ENCODE peak calls at places on chromosomes 3 and 15, in five cellular contexts. I is esophagus squamous epithelium, D is heart left ventricle, M is lower lobe of right lung, P is GM12865. E is an unnamed sample.

GRCh38 chr3:125512135-125512920 is 7.7 kb downstream of the SNX4 start:
- DNase-seq in M (no peak), D (no peak), I (no peak), P (peak), E (no peak)

GRCh38 chr15:85763557-85764303 is 31.0 kb downstream of the KLHL25 start:
- DNase-seq in P (no peak), D (no peak), M (no peak), I (no peak), E (no peak)

GRCh38 chr3:46913644-46914043 is 36.1 kb downstream of the PTH1R start:
- DNase-seq in M (no peak), I (no peak), D (no peak), P (no peak), E (no peak)

GRCh38 chr3:183410280-183410679 is 18.1 kb downstream of the MCF2L2 start:
- DNase-seq in I (no peak), D (no peak), M (no peak), P (no peak), E (no peak)

GRCh38 chr3:46865034-46865507 is 1.8 kb upstream of the MYL3 start:
- DNase-seq in D (peak), I (no peak), P (no peak), M (peak), E (no peak)

GRCh38 chr3:39052613-39053012 is 797 bp downstream of the WDR48 start:
- DNase-seq in M (no peak), P (no peak), I (no peak), D (no peak), E (no peak)

GRCh38 chr3:30518201-30518864 is 88.1 kb upstream of the TGFBR2 start:
- DNase-seq in D (peak), P (no peak), M (no peak), I (no peak), E (no peak)

GRCh38 chr15:93566777-93567176 is 477.8 kb upstream of the RGMA start:
- DNase-seq in I (no peak), D (no peak), P (no peak), M (no peak), E (no peak)

GRCh38 chr3:72448858-72449257 is 399.4 kb downstream of the SHQ1 start:
- DNase-seq in M (no peak), P (no peak), D (no peak), I (no peak), E (no peak)

GRCh38 chr15:68380456-68380855 is 51.5 kb downstream of the ITGA11 start:
- DNase-seq in M (no peak), P (no peak), I (no peak), D (no peak), E (no peak)

GRCh38 chr15:36579792-36580431 is 486 bp downstream of the CDIN1 start:
- DNase-seq in P (peak), I (no peak), D (no peak), M (peak), E (no peak)

GRCh38 chr3:4971838-4972237 is 7.4 kb upstream of the BHLHE40 start:
- DNase-seq in M (no peak), D (no peak), I (no peak), P (no peak), E (no peak)

GRCh38 chr3:119323401-119324107 is 29.4 kb downstream of the ARHGAP31 start:
- DNase-seq in D (no peak), P (no peak), M (no peak), I (no peak), E (no peak)

GRCh38 chr3:134330895-134331810 is 43.1 kb downstream of the AMOTL2 start:
- DNase-seq in I (no peak), D (no peak), M (no peak), P (no peak), E (peak)

GRCh38 chr3:188577539-188577938 is 423.6 kb downstream of the LPP start:
- DNase-seq in D (no peak), P (no peak), I (no peak), M (no peak), E (no peak)

GRCh38 chr3:188581791-188582190 is 427.8 kb downstream of the LPP start:
- DNase-seq in M (no peak), P (peak), I (no peak), D (no peak), E (no peak)

GRCh38 chr3:188581365-188581764 is 427.4 kb downstream of the LPP start:
- DNase-seq in M (no peak), P (no peak), I (no peak), D (no peak), E (no peak)

GRCh38 chr3:188575501-188575900 is 421.5 kb downstream of the LPP start:
- DNase-seq in P (no peak), D (no peak), M (no peak), I (no peak), E (no peak)

DNA sequence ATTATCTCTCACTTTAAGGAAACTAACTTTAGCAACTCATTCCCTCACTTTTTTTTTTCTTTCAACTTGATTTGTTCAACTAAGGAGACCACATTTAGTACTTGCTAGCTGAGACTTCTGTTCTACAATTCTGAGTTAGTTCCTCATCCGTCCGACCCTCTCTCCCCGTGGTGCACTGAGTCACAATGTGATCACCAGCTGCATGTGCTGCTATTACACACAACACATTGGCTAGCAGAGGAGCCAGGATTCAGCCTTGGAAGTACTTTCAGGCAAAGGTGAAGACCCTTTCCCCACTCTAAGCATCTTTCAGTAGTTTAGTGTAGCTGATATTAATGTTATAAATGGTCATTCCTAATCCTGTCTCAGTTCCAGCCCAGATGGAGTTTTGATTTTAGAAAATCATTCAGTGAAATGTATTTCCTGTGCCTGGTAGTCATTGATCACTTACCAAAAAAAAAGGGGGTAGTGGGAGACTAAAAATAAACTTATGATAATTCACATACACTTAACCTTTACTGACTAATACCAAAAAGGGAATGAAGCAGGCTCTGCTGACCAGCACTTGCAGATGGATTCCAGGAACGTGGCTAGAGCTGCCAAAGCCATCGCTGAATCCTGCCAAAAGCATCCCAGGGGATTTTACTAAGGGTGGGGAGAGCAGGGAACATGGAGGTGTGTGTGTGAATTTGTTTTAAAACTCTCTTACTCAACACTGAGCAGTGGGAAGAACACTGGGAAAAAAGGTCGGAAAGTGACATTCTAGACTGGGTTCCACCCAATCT is 424.8 kb downstream of the LPP start:
- DNase-seq in M (peak), P (no peak), D (peak), I (no peak), E (peak)
- H3K4me3 ChIP-seq in M (no peak), P (no peak), D (no peak), I (no peak), E (no peak)

DNA sequence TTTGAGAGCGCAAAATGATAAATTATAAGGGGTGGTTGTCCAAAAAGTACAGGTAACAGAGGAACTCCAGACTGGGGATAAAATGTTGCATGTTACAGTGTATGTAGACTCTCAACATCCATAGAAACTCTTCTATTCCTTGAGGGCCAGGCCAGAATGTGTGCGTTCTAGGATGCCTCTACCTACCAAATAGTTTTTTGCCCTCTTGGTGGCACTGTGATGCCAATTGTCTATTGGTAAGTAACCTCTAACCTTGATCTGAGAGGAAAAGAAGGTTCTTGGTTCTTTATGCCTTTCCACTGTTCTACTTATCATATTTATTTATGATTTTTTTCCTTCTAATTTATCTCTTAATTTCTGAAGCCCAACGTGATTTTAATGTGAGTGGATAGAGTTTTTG is 424.6 kb downstream of the GRM7 start:
- DNase-seq in M (no peak), D (no peak), P (peak), I (no peak), E (no peak)
- TF ChIP-seq CTCF in M (peak), D (no peak), P (no peak), I (peak), E (no peak)

GRCh38 chr15:67120009-67120838 is 54.8 kb downstream of the SMAD3 start:
- DNase-seq in I (no peak), P (no peak), D (no peak), M (no peak), E (no peak)

GRCh38 chr15:67118808-67119207 is 53.4 kb downstream of the SMAD3 start:
- DNase-seq in M (no peak), D (no peak), P (no peak), I (no peak), E (no peak)

GRCh38 chr15:67121725-67122600 is 56.6 kb downstream of the SMAD3 start:
- DNase-seq in P (no peak), I (no peak), D (no peak), M (no peak), E (no peak)

GRCh38 chr15:67119238-67119846 is 53.9 kb downstream of the SMAD3 start:
- DNase-seq in P (no peak), I (no peak), M (no peak), D (no peak), E (no peak)

GRCh38 chr15:67120839-67121540 is 55.6 kb downstream of the SMAD3 start:
- DNase-seq in M (peak), P (peak), I (peak), D (peak), E (peak)
- H3K4me3 ChIP-seq in M (peak), P (no peak), I (peak), D (peak), E (no peak)

GRCh38 chr3:146227486-146227885 is 23.4 kb downstream of the PLSCR4 start:
- DNase-seq in D (no peak), P (no peak), I (no peak), M (no peak), E (no peak)

GRCh38 chr3:146218880-146219866 is 31.7 kb downstream of the PLSCR4 start:
- DNase-seq in P (peak), D (no peak), I (no peak), M (no peak), E (no peak)

GRCh38 chr3:146221276-146221675 is 29.6 kb downstream of the PLSCR4 start:
- DNase-seq in M (no peak), P (no peak), I (no peak), D (no peak), E (no peak)

GRCh38 chr3:146223401-146224373 is 27.2 kb downstream of the PLSCR4 start:
- DNase-seq in D (no peak), I (no peak), P (no peak), M (no peak), E (no peak)

GRCh38 chr3:146222204-146223046 is 28.5 kb downstream of the PLSCR4 start:
- DNase-seq in D (no peak), P (no peak), I (no peak), M (no peak), E (no peak)
- TF ChIP-seq CTCF in D (no peak), P (no peak), I (no peak), M (no peak), E (no peak)

GRCh38 chr15:66292261-66293084 is 895 bp upstream of the DIS3L start:
- DNase-seq in D (no peak), P (no peak), I (no peak), M (no peak), E (no peak)

GRCh38 chr15:66293419-66294156 is at the start of gene DIS3L:
- DNase-seq in M (peak), D (peak), P (peak), I (no peak), E (no peak)

GRCh38 chr15:66293085-66293418 is 316 bp upstream of the DIS3L start:
- DNase-seq in D (no peak), I (no peak), P (no peak), M (no peak), E (no peak)

GRCh38 chr15:66294157-66294931 is 976 bp downstream of the DIS3L start:
- DNase-seq in P (peak), I (peak), M (peak), D (no peak), E (peak)

DNA sequence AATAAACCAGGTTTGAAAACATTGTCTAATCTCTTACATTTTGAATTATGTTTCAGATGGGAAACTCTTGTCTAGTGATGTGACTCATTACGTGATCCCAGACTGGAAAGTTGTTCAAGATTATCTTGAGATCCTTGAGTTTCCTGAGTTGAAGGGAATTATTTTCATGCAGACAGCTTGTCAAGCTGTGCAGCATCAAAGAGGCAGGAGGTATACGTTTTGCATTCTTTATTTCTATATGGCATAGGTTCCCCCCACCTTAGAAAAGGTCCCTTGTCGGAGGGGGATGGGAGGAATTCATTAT is 1.5 kb downstream of the DIS3L start:
- DNase-seq in M (no peak), D (no peak), P (no peak), I (no peak), E (no peak)
- H3K4me3 ChIP-seq in M (peak), D (peak), P (peak), I (peak), E (no peak)

DNA sequence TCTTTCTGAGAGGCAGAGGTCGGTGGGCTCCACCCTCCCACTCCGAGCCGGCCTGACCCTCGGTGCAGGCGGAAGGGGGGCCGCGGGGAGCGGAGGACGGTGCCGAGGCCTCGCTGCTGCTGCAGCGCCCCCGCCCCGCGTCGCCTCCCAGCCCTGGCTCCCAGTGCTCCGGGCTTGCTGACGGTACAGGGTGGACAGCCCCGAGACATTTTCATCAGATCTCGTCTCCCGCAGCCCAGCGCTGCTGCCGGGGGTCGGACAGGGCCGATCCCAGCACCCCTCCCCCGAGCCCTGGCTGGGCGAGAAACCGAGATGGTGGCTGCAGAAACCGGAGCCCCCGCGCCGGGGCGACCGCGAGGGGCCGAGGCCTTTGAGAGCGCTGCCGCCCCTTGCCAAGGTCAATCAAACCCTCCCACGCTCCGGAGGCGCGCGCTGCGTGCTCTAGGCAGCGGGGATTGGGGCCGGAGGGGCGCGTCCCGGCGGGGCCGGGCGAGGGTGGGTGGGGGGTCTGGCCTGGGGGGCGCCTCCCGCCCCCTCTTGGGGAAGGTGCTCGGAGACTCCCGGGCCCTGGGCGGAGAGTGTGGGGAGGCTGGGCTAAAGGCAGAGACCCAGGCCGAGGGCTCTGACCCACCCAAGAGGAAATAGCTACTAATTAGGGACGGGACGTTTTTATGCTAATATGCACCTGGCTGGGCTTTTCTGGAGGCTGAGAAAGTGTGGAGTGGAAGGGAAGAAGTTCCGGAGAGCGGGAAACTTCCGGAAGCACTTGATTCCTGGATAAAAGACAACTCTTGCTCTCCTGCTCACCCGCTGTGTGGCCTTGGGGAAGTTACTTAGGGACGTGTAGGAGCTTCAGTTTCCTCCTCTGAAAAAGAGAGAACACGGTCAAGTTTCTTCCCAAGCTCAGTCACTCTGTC is 42.7 kb downstream of the EPHB3 start:
- DNase-seq in D (peak), M (no peak), P (no peak), I (no peak), E (no peak)
- TF ChIP-seq CTCF in D (no peak), M (no peak), P (no peak), I (no peak), E (no peak)

GRCh38 chr3:159852256-159852655 is 136.4 kb upstream of the IL12A start:
- DNase-seq in P (no peak), D (no peak), M (no peak), I (no peak), E (no peak)
- H3K4me3 ChIP-seq in P (no peak), D (peak), M (peak), I (no peak), E (no peak)

GRCh38 chr3:51391075-51391565 is at the start of gene RBM15B:
- DNase-seq in I (peak), P (peak), M (peak), D (peak), E (peak)
- TF ChIP-seq CTCF in I (peak), P (peak), M (peak), D (peak), E (peak)

GRCh38 chr15:43795197-43795596 is 3.1 kb downstream of the SERF2 start:
- DNase-seq in P (no peak), D (no peak), I (no peak), M (no peak), E (no peak)

GRCh38 chr15:43791993-43792760 is at the start of gene SERF2:
- DNase-seq in P (peak), I (peak), D (peak), M (peak), E (peak)

GRCh38 chr15:43794269-43795037 is 2.3 kb downstream of the SERF2 start:
- DNase-seq in M (no peak), D (peak), P (no peak), I (no peak), E (no peak)

GRCh38 chr15:43792761-43793493 is 807 bp downstream of the SERF2 start:
- DNase-seq in P (peak), M (peak), D (peak), I (no peak), E (no peak)

DNA sequence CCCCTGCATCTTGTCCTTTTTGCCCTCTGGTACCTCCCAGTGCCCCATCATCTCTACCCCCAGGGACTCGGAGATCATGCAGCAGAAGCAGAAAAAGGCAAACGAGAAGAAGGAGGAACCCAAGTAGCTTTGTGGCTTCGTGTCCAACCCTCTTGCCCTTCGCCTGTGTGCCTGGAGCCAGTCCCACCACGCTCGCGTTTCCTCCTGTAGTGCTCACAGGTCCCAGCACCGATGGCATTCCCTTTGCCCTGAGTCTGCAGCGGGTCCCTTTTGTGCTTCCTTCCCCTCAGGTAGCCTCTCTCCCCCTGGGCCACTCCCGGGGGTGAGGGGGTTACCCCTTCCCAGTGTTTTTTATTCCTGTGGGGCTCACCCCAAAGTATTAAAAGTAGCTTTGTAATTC is 1.5 kb downstream of the SERF2 start:
- DNase-seq in I (no peak), P (no peak), D (no peak), M (no peak), E (no peak)
- H3K4me3 ChIP-seq in I (peak), P (peak), D (peak), M (peak), E (peak)

E was measured in AG09309.